ENCODE peak calls at places on chromosomes 2 and 18, in four cellular contexts. P is CD4-positive, alpha-beta T cell; W is ovary; Z is stomach. N is an unnamed sample.

GRCh38 chr18:47373465-47373864 is 122.0 kb upstream of the SKOR2 start:
- DNase-seq in P (no peak), W (no peak), Z (no peak), N (no peak)

GRCh38 chr2:171159326-171160118 is 1.2 kb downstream of the TLK1 start:
- DNase-seq in P (peak; percentile 37), W (peak; percentile 73), Z (peak; percentile 33), N (peak; percentile 49)

GRCh38 chr2:160288324-160288723 is 88.3 kb upstream of the ITGB6 start:
- DNase-seq in P (no peak), W (no peak), Z (no peak), N (no peak)

GRCh38 chr2:218006741-218007140 is 3.9 kb upstream of the TNS1 start:
- DNase-seq in P (no peak), W (no peak), Z (no peak), N (no peak)

GRCh38 chr2:66441651-66442365 is 6.9 kb downstream of the MEIS1 start:
- DNase-seq in P (no peak), W (no peak), Z (no peak), N (no peak)

GRCh38 chr2:83162421-83162820 is 1296.7 kb downstream of the SUCLG1 start:
- DNase-seq in P (no peak), W (no peak), Z (no peak), N (no peak)

GRCh38 chr2:59398081-59398480 is 1155.4 kb downstream of the BCL11A start:
- DNase-seq in P (no peak), W (no peak), Z (no peak), N (no peak)

GRCh38 chr2:189204322-189204941 is 24.9 kb upstream of the COL5A2 start:
- DNase-seq in P (no peak), W (no peak), Z (no peak), N (no peak)

GRCh38 chr2:95337829-95338228 is 40.7 kb downstream of the KCNIP3 start:
- DNase-seq in P (no peak), W (no peak), Z (no peak), N (no peak)

GRCh38 chr2:62467475-62468321 is 38.3 kb downstream of the TMEM17 start:
- DNase-seq in P (no peak), W (no peak), Z (no peak), N (no peak)

GRCh38 chr18:9741821-9742541 is 33.9 kb downstream of the RAB31 start:
- DNase-seq in P (no peak), W (no peak), Z (no peak), N (no peak)

GRCh38 chr18:34947711-34948125 is 93.5 kb upstream of the MAPRE2 start:
- DNase-seq in P (no peak), W (no peak), Z (no peak), N (no peak)

GRCh38 chr2:3453196-3453845 is 66.0 kb downstream of the ADI1 start:
- DNase-seq in P (no peak), W (no peak), Z (no peak), N (no peak)

GRCh38 chr2:150608341-150608740 is 120.9 kb upstream of the RND3 start:
- DNase-seq in P (no peak), W (no peak), Z (no peak), N (no peak)

GRCh38 chr2:86453838-86454237 is 12.7 kb downstream of the KDM3A start:
- DNase-seq in P (no peak), W (no peak), Z (peak; percentile 83), N (peak; percentile 56)

GRCh38 chr18:12057419-12058039 is 36.1 kb upstream of the ANKRD62 start:
- DNase-seq in P (no peak), W (no peak), Z (no peak), N (no peak)

GRCh38 chr2:218273908-218274249 is 3.6 kb downstream of the PNKD start:
- DNase-seq in P (no peak), W (no peak), Z (no peak), N (peak; percentile 71)

GRCh38 chr2:206282746-206283145 is 8.3 kb downstream of the ZDBF2 start:
- DNase-seq in P (no peak), W (no peak), Z (no peak), N (no peak)

GRCh38 chr18:33746261-33746660 is 168.2 kb downstream of the ASXL3 start:
- DNase-seq in P (no peak), W (no peak), Z (no peak), N (no peak)

GRCh38 chr2:162963156-162963555 is 124.6 kb upstream of the KCNH7 start:
- DNase-seq in P (no peak), W (no peak), Z (no peak), N (no peak)

GRCh38 chr2:101327863-101328394 is 19.4 kb upstream of the RNF149 start:
- DNase-seq in P (no peak), W (no peak), Z (peak; percentile 84), N (peak; percentile 72)

GRCh38 chr2:69471793-69472192 is 34.6 kb upstream of the NFU1 start:
- DNase-seq in P (no peak), W (no peak), Z (no peak), N (no peak)

GRCh38 chr2:15965564-15966019 is 25.2 kb downstream of the MYCN start:
- DNase-seq in P (peak; percentile 12), W (no peak), Z (peak; percentile 24), N (no peak)

GRCh38 chr2:102815285-102815684 is 53.5 kb downstream of the TMEM182 start:
- DNase-seq in P (no peak), W (no peak), Z (no peak), N (no peak)
- H3K27ac ChIP-seq in P (no peak overlapping the region), W (no peak overlapping the region), Z (no peak overlapping the region), N (no peak overlapping the region)

GRCh38 chr2:20648831-20649230 is 2.1 kb downstream of the HS1BP3 start:
- DNase-seq in P (no peak), W (no peak), Z (no peak), N (no peak)
- H3K27ac ChIP-seq in P (no peak overlapping the region), W (no peak overlapping the region), Z (no peak overlapping the region), N (no peak overlapping the region)

GRCh38 chr2:202960524-202960923 is 48.4 kb downstream of the CARF start:
- DNase-seq in P (no peak), W (no peak), Z (no peak), N (no peak)
- H3K27ac ChIP-seq in P (no peak overlapping the region), W (no peak overlapping the region), Z (no peak overlapping the region), N (no peak overlapping the region)

GRCh38 chr2:197147942-197148341 is 162.6 kb downstream of the ANKRD44 start:
- DNase-seq in P (no peak), W (no peak), Z (no peak), N (no peak)

GRCh38 chr2:197149546-197149945 is 161.0 kb downstream of the ANKRD44 start:
- DNase-seq in P (no peak), W (no peak), Z (no peak), N (no peak)

GRCh38 chr2:197158138-197158537 is 152.4 kb downstream of the ANKRD44 start:
- DNase-seq in P (no peak), W (no peak), Z (no peak), N (no peak)

GRCh38 chr2:197148401-197148800 is 162.2 kb downstream of the ANKRD44 start:
- DNase-seq in P (no peak), W (no peak), Z (no peak), N (no peak)

DNA sequence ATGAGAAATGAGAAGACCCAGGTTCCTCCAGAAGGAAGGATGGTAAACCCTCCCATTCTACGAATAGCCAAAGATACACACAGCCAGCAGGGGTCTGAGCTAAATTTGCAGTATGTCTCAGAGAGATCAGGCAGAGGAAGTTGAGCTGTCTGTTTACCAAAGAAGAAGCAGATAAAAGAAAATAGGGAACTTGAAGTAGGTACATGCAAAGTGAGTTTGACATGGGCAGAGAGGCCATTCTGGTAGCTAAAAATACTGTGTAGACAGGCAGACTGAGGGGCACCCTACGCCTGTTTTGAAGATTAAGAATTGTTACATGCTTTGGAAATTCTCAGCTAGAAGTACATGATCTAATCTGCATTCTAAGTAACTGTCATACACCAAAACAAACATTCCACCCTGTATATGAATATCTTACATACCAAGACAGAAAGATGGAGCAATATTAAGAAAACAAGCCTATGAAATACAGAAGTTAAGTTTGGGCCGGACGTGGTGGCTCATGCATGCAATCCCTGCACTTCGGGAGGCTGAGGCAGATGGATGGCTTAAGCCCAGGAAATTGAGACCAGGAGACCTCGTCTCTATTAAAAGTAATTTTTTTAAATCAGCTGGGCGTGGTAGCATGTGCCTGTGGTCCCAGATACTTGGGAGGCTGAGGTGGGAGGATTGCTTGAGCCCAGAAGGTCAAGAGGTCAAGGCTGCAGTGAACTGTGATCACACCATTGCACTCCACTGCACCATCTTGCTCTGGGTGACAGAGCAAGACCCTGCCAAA is 157.9 kb downstream of the ANKRD44 start:
- DNase-seq in P (no peak), W (no peak), Z (no peak), N (no peak)
- H3K27ac ChIP-seq in P (peak overlapping the region; percentile 63), W (no peak overlapping the region), Z (peak overlapping the region; percentile 54), N (peak overlapping the region; percentile 28)

DNA sequence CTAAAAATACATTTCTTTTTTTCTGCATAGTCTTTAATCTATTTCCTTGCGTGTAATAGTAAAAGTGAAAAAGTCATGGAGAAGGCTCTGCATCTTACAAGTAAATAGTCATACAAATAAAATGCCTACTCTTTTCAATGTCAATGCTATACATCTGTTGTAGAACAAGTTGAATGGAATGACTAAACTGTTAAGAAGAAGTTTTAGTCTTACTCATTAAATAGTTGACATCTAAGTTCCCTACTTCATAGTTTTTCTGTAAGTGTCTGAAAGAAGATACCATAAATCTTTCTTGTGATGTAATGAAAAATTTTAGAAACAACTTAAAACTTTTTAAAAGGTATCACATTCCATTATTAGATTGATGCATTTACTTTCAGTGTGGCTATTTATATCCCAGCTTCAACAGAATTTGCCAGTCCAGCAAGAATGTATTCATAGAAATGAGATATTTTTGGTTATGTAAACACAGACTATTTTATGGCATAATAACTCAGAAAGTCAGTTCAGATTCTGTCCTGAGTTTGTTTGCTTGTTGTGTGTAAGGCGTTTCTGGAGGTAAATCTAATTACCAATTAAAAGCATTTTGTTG is 185.2 kb upstream of the EPC2 start:
- DNase-seq in P (no peak), W (no peak), Z (no peak), N (no peak)
- H3K27ac ChIP-seq in P (no peak overlapping the region), W (no peak overlapping the region), Z (no peak overlapping the region), N (no peak overlapping the region)

DNA sequence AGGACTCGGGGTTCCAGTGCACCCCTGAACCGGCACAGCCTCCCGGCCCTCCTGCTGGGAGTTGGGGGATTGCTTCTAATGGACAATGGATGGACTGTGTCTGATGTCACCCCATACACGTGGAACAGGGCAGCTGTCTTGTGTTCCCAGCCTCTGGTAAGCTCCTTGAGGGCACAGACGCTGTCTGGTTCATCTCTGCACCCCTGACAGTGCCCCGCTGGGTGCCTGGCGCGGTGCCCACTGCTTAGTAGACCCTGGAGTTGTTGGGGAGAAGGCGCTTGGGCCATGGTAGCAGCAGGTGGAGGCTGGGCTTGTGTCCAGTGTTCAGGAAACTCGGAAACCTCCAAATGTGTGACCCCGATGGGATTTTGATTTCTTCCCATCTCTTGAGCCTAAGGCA is 278.3 kb downstream of the NDUFA10 start:
- DNase-seq in P (no peak), W (no peak), Z (no peak), N (no peak)
- H3K27ac ChIP-seq in P (no peak overlapping the region), W (no peak overlapping the region), Z (no peak overlapping the region), N (no peak overlapping the region)

N was measured in transverse colon.